ENCODE peak calls at places on chromosomes 11 and 22, in ten cellular contexts. One of them, this sample, is unnamed. For H3K27me3, the result is how much of the 10 kb centered on the place peaks cover.

GRCh38 chr11:132972565-132972964 is 559.7 kb downstream of the OPCML start:
- DNase-seq in adrenal gland: no peak
- DNase-seq in right cardiac atrium: no peak
- DNase-seq in left lung: no peak
- DNase-seq in body of pancreas: no peak
- DNase-seq in cardiac muscle cell: no peak
- DNase-seq in CD8-positive, alpha-beta memory T cell: no peak
- DNase-seq in mammary epithelial cell: no peak
- DNase-seq in heart right ventricle: no peak
- DNase-seq in neural progenitor cell: no peak
- DNase-seq in this sample: no peak

GRCh38 chr11:132245558-132246385 is 875.4 kb downstream of the NTM start:
- DNase-seq in adrenal gland: no peak
- DNase-seq in neural progenitor cell: no peak
- DNase-seq in mammary epithelial cell: no peak
- DNase-seq in left lung: no peak
- DNase-seq in body of pancreas: no peak
- DNase-seq in right cardiac atrium: no peak
- DNase-seq in heart right ventricle: no peak
- DNase-seq in CD8-positive, alpha-beta memory T cell: no peak
- DNase-seq in cardiac muscle cell: no peak
- DNase-seq in this sample: no peak

GRCh38 chr11:63639195-63639832 is 25.1 kb upstream of the PLAAT3 start:
- DNase-seq in mammary epithelial cell: no peak
- DNase-seq in cardiac muscle cell: no peak
- DNase-seq in body of pancreas: no peak
- DNase-seq in CD8-positive, alpha-beta memory T cell: no peak
- DNase-seq in right cardiac atrium: no peak
- DNase-seq in heart right ventricle: no peak
- DNase-seq in adrenal gland: no peak
- DNase-seq in neural progenitor cell: no peak
- DNase-seq in left lung: no peak
- DNase-seq in this sample: no peak

GRCh38 chr11:65493367-65494176 is 5.3 kb upstream of the MALAT1 start:
- DNase-seq in CD8-positive, alpha-beta memory T cell: no peak
- DNase-seq in heart right ventricle: peak
- DNase-seq in right cardiac atrium: peak
- DNase-seq in mammary epithelial cell: peak
- DNase-seq in adrenal gland: peak
- DNase-seq in left lung: peak
- DNase-seq in neural progenitor cell: peak
- DNase-seq in body of pancreas: peak
- DNase-seq in cardiac muscle cell: no peak
- DNase-seq in this sample: no peak

GRCh38 chr11:64384981-64385952 is 26.3 kb downstream of the RPS6KA4 start:
- DNase-seq in CD8-positive, alpha-beta memory T cell: no peak
- DNase-seq in body of pancreas: no peak
- DNase-seq in cardiac muscle cell: peak
- DNase-seq in mammary epithelial cell: no peak
- DNase-seq in neural progenitor cell: no peak
- DNase-seq in heart right ventricle: no peak
- DNase-seq in adrenal gland: no peak
- DNase-seq in right cardiac atrium: no peak
- DNase-seq in left lung: peak
- DNase-seq in this sample: no peak

GRCh38 chr11:102419181-102419580 is 33.4 kb downstream of the TMEM123 start:
- DNase-seq in adrenal gland: no peak
- DNase-seq in neural progenitor cell: no peak
- DNase-seq in left lung: no peak
- DNase-seq in CD8-positive, alpha-beta memory T cell: no peak
- DNase-seq in cardiac muscle cell: no peak
- DNase-seq in body of pancreas: no peak
- DNase-seq in heart right ventricle: no peak
- DNase-seq in mammary epithelial cell: peak
- DNase-seq in right cardiac atrium: no peak
- DNase-seq in this sample: no peak

GRCh38 chr11:12175694-12176241 is 65.4 kb downstream of the MICAL2 start:
- DNase-seq in neural progenitor cell: no peak
- DNase-seq in left lung: no peak
- DNase-seq in cardiac muscle cell: no peak
- DNase-seq in CD8-positive, alpha-beta memory T cell: no peak
- DNase-seq in heart right ventricle: no peak
- DNase-seq in adrenal gland: no peak
- DNase-seq in mammary epithelial cell: peak
- DNase-seq in body of pancreas: no peak
- DNase-seq in right cardiac atrium: no peak
- DNase-seq in this sample: no peak

GRCh38 chr11:7551571-7551970 is 37.8 kb downstream of the PPFIBP2 start:
- DNase-seq in right cardiac atrium: no peak
- DNase-seq in neural progenitor cell: no peak
- DNase-seq in cardiac muscle cell: no peak
- DNase-seq in left lung: no peak
- DNase-seq in heart right ventricle: no peak
- DNase-seq in CD8-positive, alpha-beta memory T cell: no peak
- DNase-seq in mammary epithelial cell: peak
- DNase-seq in body of pancreas: no peak
- DNase-seq in adrenal gland: no peak
- DNase-seq in this sample: no peak

GRCh38 chr22:39665229-39665628 is 94.7 kb downstream of the CACNA1I start:
- DNase-seq in body of pancreas: no peak
- DNase-seq in right cardiac atrium: no peak
- DNase-seq in left lung: no peak
- DNase-seq in CD8-positive, alpha-beta memory T cell: no peak
- DNase-seq in cardiac muscle cell: no peak
- DNase-seq in adrenal gland: no peak
- DNase-seq in mammary epithelial cell: no peak
- DNase-seq in neural progenitor cell: peak
- DNase-seq in heart right ventricle: no peak
- DNase-seq in this sample: no peak

GRCh38 chr11:64390558-64390957 is 31.6 kb downstream of the RPS6KA4 start:
- DNase-seq in left lung: no peak
- DNase-seq in body of pancreas: no peak
- DNase-seq in heart right ventricle: no peak
- DNase-seq in mammary epithelial cell: no peak
- DNase-seq in CD8-positive, alpha-beta memory T cell: no peak
- DNase-seq in neural progenitor cell: no peak
- DNase-seq in cardiac muscle cell: no peak
- DNase-seq in right cardiac atrium: no peak
- DNase-seq in adrenal gland: no peak
- DNase-seq in this sample: no peak

GRCh38 chr11:68479390-68479789 is 18.8 kb downstream of the PPP6R3 start:
- DNase-seq in right cardiac atrium: no peak
- DNase-seq in neural progenitor cell: no peak
- DNase-seq in left lung: no peak
- DNase-seq in adrenal gland: no peak
- DNase-seq in heart right ventricle: no peak
- DNase-seq in mammary epithelial cell: no peak
- DNase-seq in body of pancreas: no peak
- DNase-seq in CD8-positive, alpha-beta memory T cell: no peak
- DNase-seq in cardiac muscle cell: no peak
- DNase-seq in this sample: no peak
- H3K27ac ChIP-seq in right cardiac atrium: no peak
- H3K27ac ChIP-seq in neural progenitor cell: no peak
- H3K27ac ChIP-seq in left lung: no peak
- H3K27ac ChIP-seq in adrenal gland: no peak
- H3K27ac ChIP-seq in heart right ventricle: no peak
- H3K27ac ChIP-seq in mammary epithelial cell: no peak
- H3K27ac ChIP-seq in body of pancreas: no peak
- H3K27ac ChIP-seq in CD8-positive, alpha-beta memory T cell: no peak
- H3K27ac ChIP-seq in cardiac muscle cell: no peak
- H3K27ac ChIP-seq in this sample: no peak

DNA sequence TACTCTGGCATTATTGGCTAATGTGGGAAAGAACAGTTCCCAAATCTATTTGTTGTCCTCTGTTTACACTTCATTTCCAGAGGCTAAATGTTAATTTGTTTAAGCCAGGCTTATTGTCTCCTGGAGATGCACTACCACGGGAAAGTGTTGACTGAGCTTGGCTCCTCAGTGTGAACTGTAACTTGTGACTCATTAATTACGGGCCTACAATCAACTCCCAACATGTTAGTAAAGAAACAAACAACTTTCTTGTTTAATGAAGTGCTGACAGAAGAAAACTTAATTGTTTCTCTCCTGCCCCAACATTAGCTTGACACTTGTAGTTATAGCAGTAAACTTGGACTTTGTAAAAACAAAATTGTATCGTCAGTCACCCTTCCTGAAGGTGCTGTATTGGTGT is 130.4 kb downstream of the ATXN10 start:
- DNase-seq in CD8-positive, alpha-beta memory T cell: no peak
- DNase-seq in mammary epithelial cell: no peak
- DNase-seq in left lung: no peak
- DNase-seq in cardiac muscle cell: no peak
- DNase-seq in neural progenitor cell: no peak
- DNase-seq in body of pancreas: no peak
- DNase-seq in adrenal gland: no peak
- DNase-seq in heart right ventricle: no peak
- DNase-seq in right cardiac atrium: no peak
- DNase-seq in this sample: no peak
- H3K27me3 ChIP-seq in CD8-positive, alpha-beta memory T cell: under half
- H3K27me3 ChIP-seq in mammary epithelial cell: under half
- H3K27me3 ChIP-seq in left lung: under half
- H3K27me3 ChIP-seq in cardiac muscle cell: under half
- H3K27me3 ChIP-seq in neural progenitor cell: under half
- H3K27me3 ChIP-seq in body of pancreas: under half
- H3K27me3 ChIP-seq in adrenal gland: under half
- H3K27me3 ChIP-seq in heart right ventricle: under half
- H3K27me3 ChIP-seq in right cardiac atrium: under half
- H3K27me3 ChIP-seq in this sample: under half

GRCh38 chr22:19614546-19614884 is 90.3 kb upstream of the CLDN5 start:
- DNase-seq in heart right ventricle: no peak
- DNase-seq in mammary epithelial cell: no peak
- DNase-seq in neural progenitor cell: no peak
- DNase-seq in body of pancreas: no peak
- DNase-seq in right cardiac atrium: no peak
- DNase-seq in cardiac muscle cell: no peak
- DNase-seq in left lung: no peak
- DNase-seq in adrenal gland: no peak
- DNase-seq in CD8-positive, alpha-beta memory T cell: no peak
- DNase-seq in this sample: no peak

GRCh38 chr22:19610518-19611253 is 86.5 kb upstream of the CLDN5 start:
- DNase-seq in cardiac muscle cell: no peak
- DNase-seq in body of pancreas: no peak
- DNase-seq in right cardiac atrium: no peak
- DNase-seq in left lung: no peak
- DNase-seq in mammary epithelial cell: no peak
- DNase-seq in adrenal gland: no peak
- DNase-seq in neural progenitor cell: no peak
- DNase-seq in CD8-positive, alpha-beta memory T cell: no peak
- DNase-seq in heart right ventricle: no peak
- DNase-seq in this sample: no peak

GRCh38 chr22:19612866-19613572 is 88.8 kb upstream of the CLDN5 start:
- DNase-seq in cardiac muscle cell: no peak
- DNase-seq in right cardiac atrium: no peak
- DNase-seq in adrenal gland: no peak
- DNase-seq in neural progenitor cell: no peak
- DNase-seq in body of pancreas: no peak
- DNase-seq in mammary epithelial cell: no peak
- DNase-seq in heart right ventricle: no peak
- DNase-seq in left lung: no peak
- DNase-seq in CD8-positive, alpha-beta memory T cell: no peak
- DNase-seq in this sample: no peak

GRCh38 chr22:19615001-19615461 is 90.8 kb upstream of the CLDN5 start:
- DNase-seq in left lung: no peak
- DNase-seq in right cardiac atrium: no peak
- DNase-seq in heart right ventricle: no peak
- DNase-seq in adrenal gland: no peak
- DNase-seq in CD8-positive, alpha-beta memory T cell: no peak
- DNase-seq in mammary epithelial cell: no peak
- DNase-seq in cardiac muscle cell: no peak
- DNase-seq in neural progenitor cell: no peak
- DNase-seq in body of pancreas: no peak
- DNase-seq in this sample: no peak

GRCh38 chr22:19611590-19611989 is 87.4 kb upstream of the CLDN5 start:
- DNase-seq in left lung: no peak
- DNase-seq in cardiac muscle cell: no peak
- DNase-seq in right cardiac atrium: no peak
- DNase-seq in heart right ventricle: no peak
- DNase-seq in adrenal gland: no peak
- DNase-seq in mammary epithelial cell: no peak
- DNase-seq in body of pancreas: no peak
- DNase-seq in neural progenitor cell: no peak
- DNase-seq in CD8-positive, alpha-beta memory T cell: no peak
- DNase-seq in this sample: no peak
- H3K27ac ChIP-seq in left lung: no peak
- H3K27ac ChIP-seq in cardiac muscle cell: no peak
- H3K27ac ChIP-seq in right cardiac atrium: no peak
- H3K27ac ChIP-seq in heart right ventricle: no peak
- H3K27ac ChIP-seq in adrenal gland: no peak
- H3K27ac ChIP-seq in mammary epithelial cell: no peak
- H3K27ac ChIP-seq in body of pancreas: no peak
- H3K27ac ChIP-seq in neural progenitor cell: no peak
- H3K27ac ChIP-seq in CD8-positive, alpha-beta memory T cell: no peak
- H3K27ac ChIP-seq in this sample: no peak

GRCh38 chr11:2139118-2139490 is at the start of gene IGF2:
- DNase-seq in heart right ventricle: peak
- DNase-seq in CD8-positive, alpha-beta memory T cell: no peak
- DNase-seq in mammary epithelial cell: no peak
- DNase-seq in right cardiac atrium: no peak
- DNase-seq in cardiac muscle cell: peak
- DNase-seq in body of pancreas: no peak
- DNase-seq in left lung: no peak
- DNase-seq in adrenal gland: no peak
- DNase-seq in neural progenitor cell: peak
- DNase-seq in this sample: no peak
- H3K27me3 ChIP-seq in heart right ventricle: half or more
- H3K27me3 ChIP-seq in CD8-positive, alpha-beta memory T cell: under half
- H3K27me3 ChIP-seq in mammary epithelial cell: under half
- H3K27me3 ChIP-seq in right cardiac atrium: under half
- H3K27me3 ChIP-seq in cardiac muscle cell: half or more
- H3K27me3 ChIP-seq in body of pancreas: under half
- H3K27me3 ChIP-seq in left lung: half or more
- H3K27me3 ChIP-seq in adrenal gland: half or more
- H3K27me3 ChIP-seq in neural progenitor cell: half or more
- H3K27me3 ChIP-seq in this sample: half or more

GRCh38 chr11:27894552-27894951 is 194.3 kb upstream of the BDNF start:
- DNase-seq in neural progenitor cell: no peak
- DNase-seq in CD8-positive, alpha-beta memory T cell: no peak
- DNase-seq in heart right ventricle: no peak
- DNase-seq in cardiac muscle cell: no peak
- DNase-seq in adrenal gland: no peak
- DNase-seq in right cardiac atrium: no peak
- DNase-seq in left lung: no peak
- DNase-seq in body of pancreas: no peak
- DNase-seq in mammary epithelial cell: no peak
- DNase-seq in this sample: no peak
- H3K27ac ChIP-seq in neural progenitor cell: no peak
- H3K27ac ChIP-seq in CD8-positive, alpha-beta memory T cell: no peak
- H3K27ac ChIP-seq in heart right ventricle: no peak
- H3K27ac ChIP-seq in cardiac muscle cell: no peak
- H3K27ac ChIP-seq in adrenal gland: no peak
- H3K27ac ChIP-seq in right cardiac atrium: no peak
- H3K27ac ChIP-seq in left lung: no peak
- H3K27ac ChIP-seq in body of pancreas: no peak
- H3K27ac ChIP-seq in mammary epithelial cell: no peak
- H3K27ac ChIP-seq in this sample: no peak

This sample was measured in CD4-positive, alpha-beta T cell.